ENCODE peak calls at places on chromosomes 2 and 18, in eight cellular contexts. D is CD8-positive, alpha-beta T cell; W is hypothalamus; X is T follicular helper cell; G is fibroblast of lung; P is activated T-cell treated with anti-CD3 and anti-CD28 coated beads for 1 hour; U is stimulated activated naive CD8-positive, alpha-beta T cell treated with anti-CD3 and anti-CD28 coated beads, Interleukin-15, Interleukin-2, amounts not matched to agents 100 U/mL and 50 U/mL, for 24 hours; Z is stimulated activated CD4-positive, alpha-beta T cell treated with anti-CD3 and anti-CD28 coated beads, Interleukin-12 subunit alpha, Interleukin-12 subunit beta, amount 100 ng/mL, for 48 hours. E is an unnamed sample.

GRCh38 chr2:120709608-120710041 is 26.0 kb upstream of the GLI2 start:
- DNase-seq in W (no peak), D (no peak), P (no peak), Z (no peak), U (no peak), G (no peak), X (no peak), E (no peak)

GRCh38 chr2:134466141-134466540 is 212.3 kb downstream of the MGAT5 start:
- DNase-seq in X (no peak), G (peak; percentile 17), D (peak; percentile 32), Z (no peak), W (no peak), P (peak; percentile 18), U (peak; percentile 28), E (no peak)

GRCh38 chr2:233473878-233474277 is 92.7 kb downstream of the USP40 start:
- DNase-seq in W (no peak), D (no peak), P (no peak), X (no peak), Z (no peak), U (no peak), G (no peak), E (no peak)

GRCh38 chr2:30078521-30078920 is 68.3 kb upstream of the YPEL5 start:
- DNase-seq in D (no peak), P (no peak), G (no peak), X (no peak), Z (no peak), U (no peak), W (no peak), E (no peak)

GRCh38 chr2:129755786-129756185 is 223.7 kb upstream of the RAB6C start:
- DNase-seq in P (no peak), G (no peak), D (no peak), W (no peak), X (no peak), Z (no peak), U (no peak), E (no peak)

GRCh38 chr2:54107455-54107764 is 8.0 kb upstream of the ACYP2 start:
- DNase-seq in U (no peak), G (no peak), P (no peak), D (no peak), X (no peak), W (no peak), Z (no peak), E (no peak)

GRCh38 chr18:68713131-68713530 is 1.8 kb downstream of the TMX3 start:
- DNase-seq in U (no peak), P (no peak), G (no peak), D (no peak), Z (no peak), W (no peak), X (no peak), E (no peak)

GRCh38 chr18:55234366-55235093 is 275.3 kb upstream of the CCDC68 start:
- DNase-seq in X (no peak), W (peak; percentile 41), U (peak; percentile 69), P (peak; percentile 5), Z (peak; percentile 16), G (peak; percentile 71), D (peak; percentile 23), E (no peak)

GRCh38 chr2:9273496-9273895 is 66.9 kb downstream of the ASAP2 start:
- DNase-seq in D (no peak), U (no peak), Z (no peak), G (no peak), P (no peak), X (no peak), W (no peak), E (no peak)

GRCh38 chr2:240341064-240341463 is 94.4 kb upstream of the GPC1 start:
- DNase-seq in Z (no peak), G (no peak), U (no peak), D (no peak), X (no peak), W (no peak), P (no peak), E (no peak)

GRCh38 chr2:236568922-236569592 is 568 bp upstream of the ACKR3 start:
- DNase-seq in G (no peak), Z (no peak), X (no peak), W (no peak), U (no peak), P (no peak), D (no peak), E (no peak)

GRCh38 chr2:88813612-88814011 is 122.1 kb downstream of the RPIA start:
- DNase-seq in U (no peak), G (no peak), P (no peak), D (no peak), X (no peak), Z (no peak), W (no peak), E (no peak)

GRCh38 chr2:64558682-64559081 is 34.6 kb downstream of the AFTPH start:
- DNase-seq in X (no peak), D (no peak), G (no peak), Z (no peak), W (no peak), U (no peak), P (no peak), E (no peak)

GRCh38 chr2:72032481-72033041 is 115.1 kb downstream of the CYP26B1 start:
- DNase-seq in W (no peak), D (no peak), U (no peak), Z (no peak), X (no peak), P (no peak), G (no peak), E (no peak)

GRCh38 chr2:50346586-50347351 is 685.2 kb downstream of the NRXN1 start:
- DNase-seq in Z (no peak), D (no peak), P (no peak), U (no peak), W (no peak), G (no peak), X (no peak), E (no peak)

GRCh38 chr2:98188351-98189046 is 101.5 kb downstream of the VWA3B start:
- DNase-seq in P (no peak), Z (no peak), U (no peak), D (no peak), X (no peak), W (no peak), G (peak; percentile 11), E (no peak)

GRCh38 chr2:165815742-165816141 is 21.7 kb upstream of the GALNT3 start:
- DNase-seq in U (no peak), W (no peak), D (no peak), Z (no peak), X (no peak), P (no peak), G (no peak), E (no peak)

GRCh38 chr2:112182581-112183034 is 44.4 kb downstream of the FBLN7 start:
- DNase-seq in W (no peak), G (no peak), D (peak; percentile 24), U (peak; percentile 46), P (peak; percentile 49), X (peak; percentile 53), Z (no peak), E (peak; percentile 50)

GRCh38 chr2:225120175-225120574 is 77.9 kb upstream of the DOCK10 start:
- DNase-seq in Z (no peak), W (no peak), U (no peak), X (no peak), P (no peak), D (no peak), G (peak; percentile 75), E (no peak)

GRCh38 chr18:43571078-43571689 is 293.9 kb upstream of the SYT4 start:
- DNase-seq in G (peak; percentile 25), Z (no peak), P (no peak), X (no peak), D (no peak), W (no peak), U (no peak), E (no peak)

GRCh38 chr2:225995788-225996476 is 596.4 kb downstream of the NYAP2 start:
- DNase-seq in D (no peak), U (no peak), Z (no peak), G (peak; percentile 73), W (no peak), X (no peak), P (no peak), E (no peak)